ENCODE peak calls at places on chromosomes 11 and 22, in ten cellular contexts. One of them, this sample, is unnamed.

GRCh38 chr11:61968758-61969390 is 1.4 kb upstream of the FTH1 start:
- DNase-seq in fibroblast of the conjunctiva: no peak
- DNase-seq in dorsolateral prefrontal cortex: peak
- DNase-seq in aorta: peak
- DNase-seq in astrocyte of the spinal cord: no peak
- DNase-seq in cardiac muscle cell: no peak
- DNase-seq in activated T-helper 1 cell treated with anti-CD3 and anti-CD28 coated beads, Interleukin-2, amount 50 U/mL, for 16 hours: no peak
- DNase-seq in NCI-H774: no peak
- DNase-seq in HT1080: no peak
- DNase-seq in nephron progenitor cell: no peak
- DNase-seq in this sample: no peak

GRCh38 chr22:35746946-35747703 is 29.5 kb downstream of the APOL5 start:
- DNase-seq in fibroblast of the conjunctiva: no peak
- DNase-seq in dorsolateral prefrontal cortex: no peak
- DNase-seq in aorta: no peak
- DNase-seq in astrocyte of the spinal cord: no peak
- DNase-seq in cardiac muscle cell: no peak
- DNase-seq in activated T-helper 1 cell treated with anti-CD3 and anti-CD28 coated beads, Interleukin-2, amount 50 U/mL, for 16 hours: no peak
- DNase-seq in NCI-H774: no peak
- DNase-seq in HT1080: no peak
- DNase-seq in nephron progenitor cell: no peak
- DNase-seq in this sample: no peak

GRCh38 chr11:61587541-61587941 is 6.7 kb upstream of the SYT7 start:
- DNase-seq in fibroblast of the conjunctiva: no peak
- DNase-seq in dorsolateral prefrontal cortex: peak
- DNase-seq in aorta: no peak
- DNase-seq in astrocyte of the spinal cord: no peak
- DNase-seq in cardiac muscle cell: peak
- DNase-seq in activated T-helper 1 cell treated with anti-CD3 and anti-CD28 coated beads, Interleukin-2, amount 50 U/mL, for 16 hours: peak
- DNase-seq in NCI-H774: peak
- DNase-seq in HT1080: no peak
- DNase-seq in nephron progenitor cell: peak
- DNase-seq in this sample: no peak

GRCh38 chr22:41348964-41349484 is 32.7 kb upstream of the TEF start:
- DNase-seq in fibroblast of the conjunctiva: no peak
- DNase-seq in dorsolateral prefrontal cortex: no peak
- DNase-seq in aorta: no peak
- DNase-seq in astrocyte of the spinal cord: no peak
- DNase-seq in cardiac muscle cell: no peak
- DNase-seq in activated T-helper 1 cell treated with anti-CD3 and anti-CD28 coated beads, Interleukin-2, amount 50 U/mL, for 16 hours: no peak
- DNase-seq in NCI-H774: no peak
- DNase-seq in HT1080: no peak
- DNase-seq in nephron progenitor cell: no peak
- DNase-seq in this sample: no peak

GRCh38 chr11:8026982-8027381 is 39.8 kb downstream of the EIF3F start:
- DNase-seq in fibroblast of the conjunctiva: no peak
- DNase-seq in dorsolateral prefrontal cortex: no peak
- DNase-seq in aorta: no peak
- DNase-seq in astrocyte of the spinal cord: no peak
- DNase-seq in cardiac muscle cell: no peak
- DNase-seq in activated T-helper 1 cell treated with anti-CD3 and anti-CD28 coated beads, Interleukin-2, amount 50 U/mL, for 16 hours: no peak
- DNase-seq in NCI-H774: no peak
- DNase-seq in HT1080: no peak
- DNase-seq in nephron progenitor cell: no peak
- DNase-seq in this sample: no peak

GRCh38 chr11:61129608-61130523 is 27.6 kb downstream of the CD5 start:
- DNase-seq in fibroblast of the conjunctiva: peak
- DNase-seq in dorsolateral prefrontal cortex: peak
- DNase-seq in aorta: peak
- DNase-seq in astrocyte of the spinal cord: peak
- DNase-seq in cardiac muscle cell: peak
- DNase-seq in activated T-helper 1 cell treated with anti-CD3 and anti-CD28 coated beads, Interleukin-2, amount 50 U/mL, for 16 hours: peak
- DNase-seq in NCI-H774: no peak
- DNase-seq in HT1080: peak
- DNase-seq in nephron progenitor cell: peak
- DNase-seq in this sample: peak

GRCh38 chr11:12130180-12130980 is 20.0 kb downstream of the MICAL2 start:
- DNase-seq in fibroblast of the conjunctiva: no peak
- DNase-seq in dorsolateral prefrontal cortex: no peak
- DNase-seq in aorta: no peak
- DNase-seq in astrocyte of the spinal cord: no peak
- DNase-seq in cardiac muscle cell: no peak
- DNase-seq in activated T-helper 1 cell treated with anti-CD3 and anti-CD28 coated beads, Interleukin-2, amount 50 U/mL, for 16 hours: no peak
- DNase-seq in NCI-H774: no peak
- DNase-seq in HT1080: no peak
- DNase-seq in nephron progenitor cell: no peak
- DNase-seq in this sample: no peak

GRCh38 chr11:108886608-108887007 is 221.7 kb downstream of the DDX10 start:
- DNase-seq in fibroblast of the conjunctiva: no peak
- DNase-seq in dorsolateral prefrontal cortex: no peak
- DNase-seq in aorta: no peak
- DNase-seq in astrocyte of the spinal cord: peak
- DNase-seq in cardiac muscle cell: no peak
- DNase-seq in activated T-helper 1 cell treated with anti-CD3 and anti-CD28 coated beads, Interleukin-2, amount 50 U/mL, for 16 hours: no peak
- DNase-seq in NCI-H774: no peak
- DNase-seq in HT1080: no peak
- DNase-seq in nephron progenitor cell: no peak
- DNase-seq in this sample: peak

GRCh38 chr22:37809672-37810333 is 2.1 kb downstream of the GCAT start:
- DNase-seq in fibroblast of the conjunctiva: no peak
- DNase-seq in dorsolateral prefrontal cortex: no peak
- DNase-seq in aorta: no peak
- DNase-seq in astrocyte of the spinal cord: no peak
- DNase-seq in cardiac muscle cell: no peak
- DNase-seq in activated T-helper 1 cell treated with anti-CD3 and anti-CD28 coated beads, Interleukin-2, amount 50 U/mL, for 16 hours: no peak
- DNase-seq in NCI-H774: no peak
- DNase-seq in HT1080: no peak
- DNase-seq in nephron progenitor cell: no peak
- DNase-seq in this sample: no peak

GRCh38 chr22:19446603-19447387 is 716 bp downstream of the C22orf39 start:
- DNase-seq in fibroblast of the conjunctiva: no peak
- DNase-seq in dorsolateral prefrontal cortex: no peak
- DNase-seq in aorta: no peak
- DNase-seq in astrocyte of the spinal cord: no peak
- DNase-seq in cardiac muscle cell: no peak
- DNase-seq in activated T-helper 1 cell treated with anti-CD3 and anti-CD28 coated beads, Interleukin-2, amount 50 U/mL, for 16 hours: no peak
- DNase-seq in NCI-H774: no peak
- DNase-seq in HT1080: no peak
- DNase-seq in nephron progenitor cell: no peak
- DNase-seq in this sample: no peak

GRCh38 chr11:57477507-57478189 is 17.3 kb downstream of the RTN4RL2 start:
- DNase-seq in fibroblast of the conjunctiva: no peak
- DNase-seq in dorsolateral prefrontal cortex: no peak
- DNase-seq in aorta: no peak
- DNase-seq in astrocyte of the spinal cord: no peak
- DNase-seq in cardiac muscle cell: no peak
- DNase-seq in activated T-helper 1 cell treated with anti-CD3 and anti-CD28 coated beads, Interleukin-2, amount 50 U/mL, for 16 hours: no peak
- DNase-seq in NCI-H774: no peak
- DNase-seq in HT1080: no peak
- DNase-seq in nephron progenitor cell: no peak
- DNase-seq in this sample: no peak

GRCh38 chr11:34356918-34357645 is 728 bp downstream of the ABTB2 start:
- DNase-seq in fibroblast of the conjunctiva: no peak
- DNase-seq in dorsolateral prefrontal cortex: peak
- DNase-seq in aorta: peak
- DNase-seq in astrocyte of the spinal cord: peak
- DNase-seq in cardiac muscle cell: peak
- DNase-seq in activated T-helper 1 cell treated with anti-CD3 and anti-CD28 coated beads, Interleukin-2, amount 50 U/mL, for 16 hours: peak
- DNase-seq in NCI-H774: peak
- DNase-seq in HT1080: peak
- DNase-seq in nephron progenitor cell: peak
- DNase-seq in this sample: peak

GRCh38 chr11:7904910-7905309 is 26.2 kb downstream of the OR10A6 start:
- DNase-seq in fibroblast of the conjunctiva: peak
- DNase-seq in dorsolateral prefrontal cortex: no peak
- DNase-seq in aorta: no peak
- DNase-seq in astrocyte of the spinal cord: peak
- DNase-seq in cardiac muscle cell: no peak
- DNase-seq in activated T-helper 1 cell treated with anti-CD3 and anti-CD28 coated beads, Interleukin-2, amount 50 U/mL, for 16 hours: no peak
- DNase-seq in NCI-H774: no peak
- DNase-seq in HT1080: peak
- DNase-seq in nephron progenitor cell: no peak
- DNase-seq in this sample: peak

This sample was measured in bronchial epithelial cell.